ENCODE peak calls at places on chromosomes 12 and 14, in five cellular contexts. A is stimulated activated naive CD8-positive, alpha-beta T cell treated with anti-CD3 and anti-CD28 coated beads, Interleukin-15, Interleukin-2, amounts not matched to agents 100 U/mL and 50 U/mL, for 24 hours; S is mesendoderm; I is stimulated activated CD8-positive, alpha-beta memory T cell treated with anti-CD3 and anti-CD28 coated beads, Interleukin-7, amount 100 ng/mL, for 4 hours; B is stimulated activated CD4-positive, alpha-beta T cell treated with anti-CD3 and anti-CD28 coated beads, TNF-alpha, amount 100 ng/mL, for 24 hours. K is an unnamed sample.

GRCh38 chr12:12527820-12528296 is 34.8 kb downstream of the DUSP16 start:
- DNase-seq in A (no peak), S (peak; percentile 37), I (no peak), B (no peak), K (no peak)

GRCh38 chr12:130016986-130017385 is 113.2 kb upstream of the TMEM132D start:
- DNase-seq in A (no peak), S (no peak), I (no peak), B (no peak), K (no peak)

GRCh38 chr12:131511391-131511802 is 199.5 kb upstream of the SFSWAP start:
- DNase-seq in A (peak; percentile 52), S (peak; percentile 68), I (peak; percentile 49), B (peak; percentile 42), K (peak; percentile 73)

GRCh38 chr12:131261906-131262305 is 308.2 kb downstream of the ADGRD1 start:
- DNase-seq in A (no peak), S (no peak), I (no peak), B (no peak), K (no peak)

GRCh38 chr14:60509438-60510253 is 700 bp downstream of the SIX6 start:
- DNase-seq in A (no peak), S (peak; percentile 65), I (no peak), B (no peak), K (peak; percentile 18)

GRCh38 chr14:88352299-88353097 is 29.4 kb upstream of the KCNK10 start:
- DNase-seq in A (no peak), S (no peak), I (no peak), B (no peak), K (no peak)

GRCh38 chr14:104870368-104871144 is 5.5 kb downstream of the CEP170B start:
- DNase-seq in A (peak; percentile 73), S (peak; percentile 27), I (no peak), B (no peak), K (peak; percentile 70)

GRCh38 chr12:88884600-88884999 is 304.3 kb upstream of the KITLG start:
- DNase-seq in A (no peak), S (no peak), I (no peak), B (no peak), K (no peak)

GRCh38 chr12:57735952-57736742 is 2.4 kb downstream of the AGAP2 start:
- DNase-seq in A (no peak), S (peak; percentile 83), I (no peak), B (no peak), K (no peak)

GRCh38 chr12:93968928-93969327 is 179.4 kb upstream of the PLXNC1 start:
- DNase-seq in A (no peak), S (no peak), I (no peak), B (no peak), K (no peak)

K was measured in activated CD4-positive, alpha-beta T cell treated with anti-CD3 and anti-CD28 coated beads for 48 hours.